ENCODE peak calls at places on chromosome 12, in eight cellular contexts. D is activated naive CD8-positive, alpha-beta T cell treated with anti-CD3 and anti-CD28 coated beads, Interleukin-2, amount 10 ng/mL, durations not matched to agents 7 days and 5 days; Q is kidney glomerular epithelial cell; S is suprapubic skin; M is adrenal gland; G is BE2C; Z is substantia nigra; H is stromal cell of bone marrow. N is an unnamed sample.

GRCh38 chr12:7092986-7093460 is 778 bp upstream of the C1R start:
- DNase-seq in D (no peak), Q (no peak), S (peak; percentile 65), M (no peak), G (no peak), Z (no peak), H (no peak), N (no peak)

GRCh38 chr12:96404683-96405082 is 4.4 kb upstream of the CDK17 start:
- DNase-seq in D (no peak), Q (no peak), S (no peak), M (no peak), G (no peak), Z (no peak), H (no peak), N (no peak)

GRCh38 chr12:50765325-50765911 is 1.5 kb downstream of the ATF1 start:
- DNase-seq in D (no peak), Q (peak; percentile 60), S (no peak), M (peak; percentile 54), G (peak; percentile 51), Z (peak; percentile 10), H (no peak), N (peak; percentile 46)

GRCh38 chr12:105930612-105931011 is 208.1 kb downstream of the NUAK1 start:
- DNase-seq in D (no peak), Q (no peak), S (no peak), M (no peak), G (no peak), Z (no peak), H (no peak), N (no peak)

GRCh38 chr12:77953515-77953914 is 122.8 kb downstream of the NAV3 start:
- DNase-seq in D (no peak), Q (no peak), S (no peak), M (no peak), G (no peak), Z (no peak), H (no peak), N (no peak)

GRCh38 chr12:108634225-108634795 is 616 bp upstream of the SELPLG start:
- DNase-seq in D (peak; percentile 59), Q (no peak), S (peak; percentile 62), M (no peak), G (no peak), Z (no peak), H (no peak), N (no peak)

GRCh38 chr12:20627001-20627588 is 68.0 kb upstream of the SLCO1C1 start:
- DNase-seq in D (no peak), Q (no peak), S (no peak), M (no peak), G (no peak), Z (no peak), H (no peak), N (no peak)

GRCh38 chr12:103841690-103842584 is 903 bp upstream of the NT5DC3 start:
- DNase-seq in D (peak; percentile 44), Q (peak; percentile 75), S (peak; percentile 79), M (peak; percentile 55), G (peak; percentile 60), Z (no peak), H (peak; percentile 44), N (peak; percentile 97)

GRCh38 chr12:57471-57980 is 9.0 kb upstream of the IQSEC3 start:
- DNase-seq in D (no peak), Q (no peak), S (no peak), M (no peak), G (no peak), Z (no peak), H (no peak), N (no peak)

GRCh38 chr12:113537751-113538087 is 66.0 kb upstream of the LHX5 start:
- DNase-seq in D (no peak), Q (no peak), S (no peak), M (no peak), G (no peak), Z (no peak), H (no peak), N (peak; percentile 64)

GRCh38 chr12:13435535-13435934 is 239.0 kb downstream of the EMP1 start:
- DNase-seq in D (no peak), Q (no peak), S (no peak), M (no peak), G (peak; percentile 44), Z (no peak), H (no peak), N (peak; percentile 70)

GRCh38 chr12:65875635-65876034 is 51.4 kb downstream of the HMGA2 start:
- DNase-seq in D (no peak), Q (peak; percentile 85), S (no peak), M (peak; percentile 17), G (no peak), Z (no peak), H (no peak), N (peak; percentile 42)

GRCh38 chr12:100484178-100484886 is 10.7 kb downstream of the NR1H4 start:
- DNase-seq in D (no peak), Q (no peak), S (no peak), M (no peak), G (no peak), Z (no peak), H (no peak), N (no peak)

GRCh38 chr12:53806689-53807088 is 54.9 kb upstream of the CISTR start:
- DNase-seq in D (no peak), Q (no peak), S (no peak), M (no peak), G (no peak), Z (no peak), H (no peak), N (peak; percentile 80)

GRCh38 chr12:102959391-102959790 is 1.9 kb downstream of the ASCL1 start:
- DNase-seq in D (no peak), Q (no peak), S (no peak), M (no peak), G (peak; percentile 43), Z (no peak), H (no peak), N (no peak)

N was measured in HT1080.